ENCODE peak calls at places on chromosome 14, in seven cellular contexts. H is cardiac muscle cell, M is AG04450, P is brain microvascular endothelial cell, K is fibroblast of lung, D is heart right ventricle, R is left ventricle myocardium superior. Z is an unnamed sample.

GRCh38 chr14:64706552-64707193 is 2.4 kb downstream of the PLEKHG3 start:
- DNase-seq in K (no peak), D (peak; percentile 54), P (no peak), M (no peak), R (no peak), H (no peak), Z (no peak)

GRCh38 chr14:78835909-78836308 is 665.7 kb downstream of the NRXN3 start:
- DNase-seq in K (no peak), P (no peak), R (no peak), H (no peak), M (no peak), D (no peak), Z (no peak)

GRCh38 chr14:89360277-89360676 is 56.8 kb downstream of the FOXN3 start:
- DNase-seq in M (no peak), H (no peak), D (no peak), R (no peak), P (no peak), K (no peak), Z (no peak)

GRCh38 chr14:76644875-76645518 is 116.3 kb upstream of the VASH1 start:
- DNase-seq in D (peak; percentile 19), R (no peak), H (peak; percentile 68), P (peak; percentile 18), K (peak; percentile 15), M (no peak), Z (no peak)

GRCh38 chr14:87155850-87156491 is 837.0 kb downstream of the GALC start:
- DNase-seq in P (no peak), K (no peak), M (no peak), D (no peak), H (no peak), R (no peak), Z (no peak)

GRCh38 chr14:21108791-21109190 is 7.9 kb downstream of the TMEM253 start:
- DNase-seq in R (no peak), D (no peak), P (no peak), H (no peak), M (no peak), K (no peak), Z (no peak)

GRCh38 chr14:93977790-93978581 is 1.6 kb upstream of the ASB2 start:
- DNase-seq in M (no peak), D (no peak), H (no peak), R (no peak), P (no peak), K (no peak), Z (no peak)

GRCh38 chr14:77043984-77044485 is 15.5 kb upstream of the IRF2BPL start:
- DNase-seq in R (no peak), D (no peak), M (no peak), H (peak; percentile 15), P (no peak), K (peak; percentile 20), Z (no peak)

GRCh38 chr14:91947196-91948184 is at the start of gene FBLN5:
- DNase-seq in P (peak; percentile 30), H (peak; percentile 75), R (peak; percentile 83), D (peak; percentile 72), K (peak; percentile 90), M (peak; percentile 74), Z (no peak)

GRCh38 chr14:99602054-99602787 is 1.8 kb downstream of the CCDC85C start:
- DNase-seq in K (no peak), M (no peak), R (no peak), D (no peak), H (peak; percentile 41), P (no peak), Z (no peak)

GRCh38 chr14:25009891-25010290 is 40.1 kb downstream of the STXBP6 start:
- DNase-seq in M (no peak), D (no peak), P (peak; percentile 1), R (no peak), K (no peak), H (peak; percentile 40), Z (no peak)

GRCh38 chr14:104461676-104462443 is 117.7 kb upstream of the C14orf180 start:
- DNase-seq in R (no peak), H (peak; percentile 42), M (no peak), K (no peak), D (no peak), P (no peak), Z (no peak)

GRCh38 chr14:51566831-51567582 is 84.7 kb upstream of the FRMD6 start:
- DNase-seq in H (no peak), K (no peak), D (no peak), P (no peak), R (no peak), M (no peak), Z (no peak)

GRCh38 chr14:94384342-94384741 is 4.1 kb downstream of the SERPINA1 start:
- DNase-seq in P (no peak), M (no peak), H (no peak), K (no peak), R (no peak), D (no peak), Z (no peak)

GRCh38 chr14:100341301-100342031 is 18.3 kb downstream of the SLC25A47 start:
- DNase-seq in R (no peak), P (peak; percentile 87), D (no peak), H (no peak), M (peak; percentile 55), K (peak; percentile 66), Z (peak; percentile 31)

GRCh38 chr14:45073480-45073879 is 10.4 kb upstream of the PRPF39 start:
- DNase-seq in M (no peak), R (no peak), H (no peak), P (no peak), K (no peak), D (no peak), Z (no peak)

GRCh38 chr14:89406941-89407340 is 10.1 kb downstream of the FOXN3 start:
- DNase-seq in D (no peak), P (no peak), M (no peak), R (no peak), K (peak; percentile 19), H (no peak), Z (no peak)

GRCh38 chr14:70380834-70381233 is 21.4 kb upstream of the COX16 start:
- DNase-seq in H (no peak), K (no peak), D (no peak), M (no peak), R (no peak), P (no peak), Z (no peak)

GRCh38 chr14:90419200-90419599 is 22.4 kb downstream of the CALM1 start:
- DNase-seq in D (peak; percentile 58), K (peak; percentile 93), H (no peak), R (peak; percentile 71), P (peak; percentile 92), M (peak; percentile 86), Z (peak; percentile 89)